ENCODE peak calls at places on chromosomes 2 and 18, in four cellular contexts. T, F, U and P are unnamed samples.

GRCh38 chr18:67794512-67794911 is 278.0 kb upstream of the DSEL start:
- DNase-seq in T (no peak), F (no peak), U (no peak), P (no peak)

GRCh38 chr2:219460424-219460926 is 25.8 kb downstream of the SPEG start:
- DNase-seq in T (peak), F (no peak), U (no peak), P (no peak)

GRCh38 chr18:26621161-26622026 is 73.0 kb upstream of the KCTD1 start:
- DNase-seq in T (peak), F (no peak), U (peak), P (peak)

GRCh38 chr2:219369447-219369861 is 18.3 kb downstream of the DNPEP start:
- DNase-seq in T (no peak), F (no peak), U (no peak), P (no peak)

GRCh38 chr2:70962211-70962884 is 16.1 kb upstream of the ANKRD53 start:
- DNase-seq in T (no peak), F (no peak), U (no peak), P (no peak)

GRCh38 chr2:229714736-229715541 is 584 bp upstream of the DNER start:
- DNase-seq in T (peak), F (no peak), U (peak), P (peak)

GRCh38 chr18:66344227-66344626 is 259.7 kb downstream of the CDH19 start:
- DNase-seq in T (no peak), F (no peak), U (no peak), P (no peak)

GRCh38 chr18:6441201-6441600 is 26.5 kb upstream of the L3MBTL4 start:
- DNase-seq in T (no peak), F (no peak), U (no peak), P (no peak)

GRCh38 chr2:46964835-46965560 is 49.4 kb upstream of the MCFD2 start:
- DNase-seq in T (no peak), F (no peak), U (peak), P (no peak)

GRCh38 chr2:120442541-120442922 is 96.6 kb downstream of the INHBB start:
- DNase-seq in T (no peak), F (no peak), U (no peak), P (no peak)

GRCh38 chr2:212007972-212008371 is 530.6 kb downstream of the ERBB4 start:
- DNase-seq in T (no peak), F (no peak), U (no peak), P (no peak)

GRCh38 chr2:32591669-32592463 is 36.0 kb upstream of the TTC27 start:
- DNase-seq in T (peak), F (peak), U (no peak), P (no peak)

GRCh38 chr2:114598329-114598728 is 155.9 kb downstream of the DPP10 start:
- DNase-seq in T (no peak), F (no peak), U (no peak), P (no peak)

GRCh38 chr18:36460854-36461253 is 163.3 kb downstream of the FHOD3 start:
- DNase-seq in T (no peak), F (no peak), U (no peak), P (no peak)
- TF ChIP-seq FOXK2 in T (no peak), F (no peak), U (no peak), P (no peak)

GRCh38 chr2:206989306-206989705 is 50.0 kb downstream of the CPO start:
- DNase-seq in T (peak), F (no peak), U (peak), P (peak)
- TF ChIP-seq FOXK2 in T (no peak), F (no peak), U (no peak), P (no peak)

GRCh38 chr2:166314022-166314759 is 61.6 kb downstream of the SCN9A start:
- DNase-seq in T (no peak), F (no peak), U (peak), P (no peak)
- TF ChIP-seq FOXK2 in T (no peak), F (no peak), U (no peak), P (no peak)

DNA sequence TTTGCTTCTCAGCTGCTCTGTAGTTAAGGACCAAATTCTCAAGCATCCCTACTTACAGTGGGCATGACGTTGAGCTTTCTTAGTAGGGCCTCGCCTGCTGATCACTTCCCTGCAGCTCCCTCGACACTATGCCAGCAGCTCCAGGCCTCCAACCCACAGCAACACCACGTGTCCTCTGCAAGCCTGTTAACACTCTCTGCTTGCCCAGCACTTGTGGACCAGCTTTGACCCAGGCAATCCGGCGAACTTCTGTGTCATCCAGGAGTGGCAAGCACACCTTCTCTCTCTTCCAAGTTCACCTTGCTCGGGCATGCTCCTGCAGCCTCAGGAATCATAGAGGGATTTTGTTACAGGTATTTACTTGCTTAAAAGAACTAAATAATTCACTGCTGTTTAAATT is 138.6 kb upstream of the FHL2 start:
- DNase-seq in T (no peak), F (no peak), U (no peak), P (no peak)
- TF ChIP-seq FOXK2 in T (no peak), F (no peak), U (no peak), P (no peak)

DNA sequence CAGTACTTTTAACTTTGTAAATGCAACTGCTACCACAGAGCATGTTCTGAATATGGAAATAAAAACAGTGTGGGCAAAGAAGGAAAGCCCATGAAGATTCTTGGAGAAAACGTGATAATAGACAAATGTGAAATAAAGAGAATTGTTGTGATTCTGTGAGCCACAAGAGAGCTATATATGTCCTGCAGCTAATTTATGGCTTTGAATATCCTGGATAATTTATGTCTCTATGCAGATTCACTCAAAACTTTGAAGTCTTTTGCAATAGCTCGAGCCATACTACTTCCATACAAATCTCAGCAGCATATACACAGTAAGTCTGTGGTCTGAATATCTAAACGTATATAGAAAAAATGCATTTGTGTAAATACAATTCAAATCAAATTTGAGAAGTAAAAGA is 106.9 kb downstream of the CSRNP3 start:
- DNase-seq in T (no peak), F (no peak), U (no peak), P (no peak)
- TF ChIP-seq FOXK2 in T (no peak), F (no peak), U (no peak), P (no peak)